ENCODE peak calls at places on chromosomes 2 and 18, in seven cellular contexts. C is neuronal stem cell, K is IMR-90, M is H9, G is trophoblast cell, I is H1, Q is mesendoderm. L is an unnamed sample.
A peak's percentile ranks its signal among the peaks of the same experiment; 100 is the strongest.

GRCh38 chr2:13056259-13056843 is 339.6 kb downstream of the TRIB2 start:
- DNase-seq in C (no peak), K (peak; percentile 7), M (no peak), G (peak; percentile 10), I (no peak), Q (peak; percentile 11), L (peak; percentile 12)

GRCh38 chr2:68295523-68295922 is 24.2 kb downstream of the CNRIP1 start:
- DNase-seq in C (no peak), K (no peak), M (no peak), G (no peak), I (no peak), Q (no peak), L (no peak)

GRCh38 chr18:44848931-44849330 is 168.2 kb downstream of the SETBP1 start:
- DNase-seq in C (no peak), K (no peak), M (no peak), G (no peak), I (no peak), Q (no peak), L (no peak)

GRCh38 chr2:203681978-203682377 is 24.5 kb upstream of the CD28 start:
- DNase-seq in C (no peak), K (no peak), M (no peak), G (no peak), I (no peak), Q (no peak), L (no peak)

GRCh38 chr2:232455426-232456255 is at the start of gene ALPI:
- DNase-seq in C (no peak), K (no peak), M (no peak), G (no peak), I (no peak), Q (no peak), L (no peak)

GRCh38 chr18:77365667-77366066 is 116.0 kb downstream of the GALR1 start:
- DNase-seq in C (no peak), K (no peak), M (no peak), G (no peak), I (no peak), Q (no peak), L (no peak)

GRCh38 chr2:62770629-62771028 is 65.1 kb downstream of the EHBP1 start:
- DNase-seq in C (no peak), K (no peak), M (no peak), G (no peak), I (no peak), Q (no peak), L (no peak)

GRCh38 chr18:77851798-77852197 is 602.1 kb downstream of the GALR1 start:
- DNase-seq in C (no peak), K (no peak), M (no peak), G (no peak), I (no peak), Q (no peak), L (no peak)

GRCh38 chr18:51082571-51083264 is 52.7 kb downstream of the SMAD4 start:
- DNase-seq in C (no peak), K (peak; percentile 10), M (no peak), G (peak; percentile 31), I (no peak), Q (peak; percentile 27), L (no peak)

GRCh38 chr2:204604061-204604460 is 58.8 kb downstream of the PARD3B start:
- DNase-seq in C (no peak), K (peak; percentile 31), M (no peak), G (no peak), I (no peak), Q (no peak), L (peak; percentile 14)

GRCh38 chr2:19073522-19073921 is 284.9 kb downstream of the OSR1 start:
- DNase-seq in C (no peak), K (peak; percentile 83), M (peak; percentile 77), G (peak; percentile 45), I (no peak), Q (peak; percentile 63), L (peak; percentile 25)

GRCh38 chr2:138500592-138501426 is 761 bp upstream of the SPOPL start:
- DNase-seq in C (no peak), K (no peak), M (no peak), G (no peak), I (no peak), Q (no peak), L (no peak)

DNA sequence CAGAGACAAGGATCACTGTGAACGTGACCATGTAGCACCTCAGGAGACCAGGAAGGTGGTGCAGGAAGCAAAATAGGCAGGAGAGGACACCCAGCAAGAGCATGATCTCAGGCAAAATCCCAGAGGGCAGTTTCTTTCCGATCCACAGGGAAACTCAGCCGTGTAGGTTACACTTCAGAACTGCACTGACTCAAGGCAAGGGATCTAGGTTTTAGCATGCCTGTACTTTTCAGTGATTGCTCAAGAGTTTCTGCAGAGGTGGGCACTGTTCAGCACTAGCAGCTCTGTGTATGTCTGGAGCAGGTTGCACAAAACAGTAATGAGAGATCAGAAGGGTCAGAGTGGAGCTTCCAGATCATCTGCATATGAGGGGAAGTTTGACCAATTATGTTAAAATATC is 116.7 kb upstream of the RNF152 start:
- DNase-seq in C (no peak), K (no peak), M (no peak), G (no peak), I (no peak), Q (no peak), L (no peak)
- H2AK5ac ChIP-seq in C (no peak overlapping the region), K (no peak overlapping the region), M (no peak overlapping the region), G (no peak overlapping the region), I (no peak overlapping the region), Q (no peak overlapping the region), L (no peak overlapping the region)

DNA sequence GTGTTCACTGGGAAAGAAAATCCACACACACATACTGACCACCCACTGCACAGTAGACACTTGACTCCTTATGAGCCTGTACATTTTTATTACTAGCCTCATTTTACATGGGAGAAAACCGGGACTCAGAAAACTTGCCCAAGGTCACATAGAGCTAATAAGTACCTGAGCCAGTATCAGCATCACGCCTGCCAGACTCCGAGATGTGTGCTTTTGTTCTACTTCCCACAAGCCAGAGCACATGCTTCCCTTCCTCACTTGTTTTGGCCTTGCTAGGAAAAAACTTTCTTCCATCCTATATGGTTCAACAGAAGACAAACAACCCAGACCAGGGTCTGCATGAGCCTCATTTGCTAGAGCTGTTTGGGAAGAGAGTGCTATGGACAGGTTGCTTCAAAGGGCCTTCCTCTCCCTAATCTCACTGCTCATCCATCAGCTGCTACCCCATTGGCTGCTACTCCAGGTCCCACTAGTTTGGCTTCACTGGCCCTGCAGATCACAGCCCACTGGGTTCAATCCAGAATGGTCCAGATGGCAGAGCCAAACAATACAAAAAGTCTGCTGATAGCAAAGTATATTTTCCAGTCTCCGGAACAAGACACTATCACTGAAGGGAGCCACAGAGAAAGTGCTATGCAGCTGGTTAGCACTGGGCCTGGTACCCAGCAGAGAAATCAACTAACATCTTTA is 63.9 kb downstream of the STK39 start:
- DNase-seq in C (no peak), K (no peak), M (no peak), G (no peak), I (no peak), Q (no peak), L (no peak)
- H3K4me1 ChIP-seq in C (no peaks in the 10 kb centered on the region), K (peaks cover 12% of the 10 kb centered on the region), M (peaks cover 14% of the 10 kb centered on the region), G (no peaks in the 10 kb centered on the region), I (no peaks in the 10 kb centered on the region), Q (peaks cover 4% of the 10 kb centered on the region), L (peaks cover 2% of the 10 kb centered on the region)

GRCh38 chr2:98212291-98212690 is 125.3 kb downstream of the VWA3B start:
- DNase-seq in C (peak; percentile 18), K (no peak), M (no peak), G (no peak), I (no peak), Q (no peak), L (no peak)
- H2AK5ac ChIP-seq in C (no peak overlapping the region), K (no peak overlapping the region), M (no peak overlapping the region), G (no peak overlapping the region), I (no peak overlapping the region), Q (no peak overlapping the region), L (no peak overlapping the region)

GRCh38 chr2:239313776-239314175 is 87.0 kb downstream of the HDAC4 start:
- DNase-seq in C (no peak), K (no peak), M (peak; percentile 14), G (no peak), I (no peak), Q (no peak), L (no peak)
- H3K4me1 ChIP-seq in C (peaks cover 4% of the 10 kb centered on the region), K (peaks cover 22% of the 10 kb centered on the region), M (no peaks in the 10 kb centered on the region), G (no peaks in the 10 kb centered on the region), I (no peaks in the 10 kb centered on the region), Q (no peaks in the 10 kb centered on the region), L (peaks cover 19% of the 10 kb centered on the region)

GRCh38 chr2:214320211-214320610 is 90.6 kb upstream of the VWC2L start:
- DNase-seq in C (no peak), K (no peak), M (no peak), G (peak; percentile 53), I (no peak), Q (no peak), L (no peak)
- H2AK5ac ChIP-seq in C (no peak overlapping the region), K (no peak overlapping the region), M (no peak overlapping the region), G (no peak overlapping the region), I (no peak overlapping the region), Q (no peak overlapping the region), L (no peak overlapping the region)

DNA sequence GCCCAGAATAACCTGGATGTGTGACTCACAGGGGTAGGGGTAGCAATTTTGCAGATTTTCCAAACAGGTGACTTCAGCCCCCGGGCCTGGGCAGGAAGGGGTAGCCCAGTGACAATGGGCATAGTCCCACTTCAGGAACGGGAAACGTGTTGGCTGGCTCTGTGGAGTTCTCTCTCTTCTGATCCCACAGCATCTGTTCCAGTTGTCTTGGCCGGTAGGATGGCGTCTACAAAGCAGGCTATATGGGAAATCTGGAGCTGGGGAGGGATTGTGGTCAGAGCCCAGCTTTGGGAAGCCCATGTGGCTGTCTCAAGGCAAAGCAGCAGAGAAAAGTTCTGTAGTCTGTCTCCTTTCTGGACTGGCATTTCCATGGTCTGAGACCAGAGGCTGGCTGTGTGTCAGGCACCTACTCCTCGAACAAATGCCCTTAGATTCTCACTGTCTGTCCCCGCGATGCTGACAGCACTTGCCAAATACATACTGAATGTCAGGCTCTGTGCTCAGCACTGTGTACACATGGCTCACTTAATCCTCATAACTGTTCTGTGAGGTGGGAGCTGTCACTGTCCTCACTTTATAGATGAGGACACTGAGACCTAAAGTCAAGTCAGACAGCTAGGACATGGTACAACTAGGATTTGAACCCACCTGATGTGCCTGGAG is 17.9 kb upstream of the TMEM214 start:
- DNase-seq in C (no peak), K (no peak), M (no peak), G (no peak), I (no peak), Q (no peak), L (no peak)
- H3K4me1 ChIP-seq in C (peaks cover 3% of the 10 kb centered on the region), K (peaks cover 12% of the 10 kb centered on the region), M (peaks cover 4% of the 10 kb centered on the region), G (peaks cover 2% of the 10 kb centered on the region), I (peaks cover 5% of the 10 kb centered on the region), Q (peaks cover 3% of the 10 kb centered on the region), L (peaks cover 8% of the 10 kb centered on the region)

L was measured in mesenchymal stem cell.